ENCODE peak calls at places on chromosomes 16 and 17, in nine cellular contexts. K is NB4, Y is AG09309, Q is fibroblast of the aortic adventitia, T is psoas muscle, U is thoracic aorta, I is GM10248, W is fibroblast of mammary gland, G is IMR-90. Z is an unnamed sample.
A peak's percentile ranks its signal among the peaks of the same experiment; 100 is the strongest.

GRCh38 chr16:20747030-20747816 is 5.6 kb upstream of the THUMPD1 start:
- DNase-seq in K (peak; percentile 76), Y (no peak), Q (no peak), T (no peak), U (no peak), I (no peak), W (no peak), G (no peak), Z (no peak)

GRCh38 chr16:23557779-23558330 is 328 bp downstream of the UBFD1 start:
- DNase-seq in K (no peak), Y (peak; percentile 1), Q (peak; percentile 44), T (no peak), U (no peak), I (no peak), W (peak; percentile 56), G (peak; percentile 44), Z (no peak)

GRCh38 chr17:73349138-73349537 is 37.3 kb upstream of the CDC42EP4 start:
- DNase-seq in K (no peak), Y (no peak), Q (peak; percentile 32), T (no peak), U (no peak), I (no peak), W (no peak), G (no peak), Z (no peak)

GRCh38 chr16:89484088-89484501 is 6.3 kb downstream of the ANKRD11 start:
- DNase-seq in K (peak; percentile 38), Y (no peak), Q (no peak), T (no peak), U (no peak), I (no peak), W (no peak), G (no peak), Z (no peak)

GRCh38 chr17:63405741-63406261 is 40.3 kb downstream of the CYB561 start:
- DNase-seq in K (peak; percentile 75), Y (peak; percentile 71), Q (peak; percentile 86), T (no peak), U (no peak), I (peak; percentile 47), W (peak; percentile 93), G (peak; percentile 92), Z (peak; percentile 59)

GRCh38 chr17:7323731-7324437 is 5.3 kb downstream of the NEURL4 start:
- DNase-seq in K (peak; percentile 29), Y (no peak), Q (peak; percentile 31), T (peak; percentile 78), U (no peak), I (peak; percentile 78), W (peak; percentile 50), G (peak; percentile 17), Z (no peak)

GRCh38 chr16:69563605-69564580 is 1.9 kb upstream of the NFAT5 start:
- DNase-seq in K (peak; percentile 96), Y (no peak), Q (peak; percentile 27), T (no peak), U (no peak), I (peak; percentile 63), W (peak; percentile 38), G (peak; percentile 65), Z (no peak)

GRCh38 chr17:19876524-19877161 is 8.9 kb upstream of the ULK2 start:
- DNase-seq in K (peak; percentile 95), Y (no peak), Q (no peak), T (peak; percentile 71), U (no peak), I (no peak), W (no peak), G (no peak), Z (no peak)

GRCh38 chr17:71502443-71502842 is 618.4 kb upstream of the SOX9 start:
- DNase-seq in K (no peak), Y (no peak), Q (no peak), T (no peak), U (no peak), I (no peak), W (no peak), G (no peak), Z (no peak)

GRCh38 chr16:58614212-58614611 is 15.4 kb downstream of the CNOT1 start:
- DNase-seq in K (no peak), Y (peak; percentile 55), Q (peak; percentile 69), T (no peak), U (no peak), I (no peak), W (peak; percentile 90), G (peak; percentile 69), Z (no peak)

GRCh38 chr17:77471984-77472836 is 331.4 kb downstream of the SEC14L1 start:
- DNase-seq in K (peak; percentile 63), Y (no peak), Q (peak; percentile 94), T (peak; percentile 51), U (no peak), I (no peak), W (peak; percentile 71), G (peak; percentile 64), Z (no peak)

GRCh38 chr17:44804301-44805061 is 25.6 kb downstream of the GJC1 start:
- DNase-seq in K (no peak), Y (no peak), Q (no peak), T (peak; percentile 66), U (no peak), I (no peak), W (peak; percentile 72), G (no peak), Z (no peak)

GRCh38 chr17:28725166-28725659 is 820 bp downstream of the TLCD1 start:
- DNase-seq in K (peak; percentile 88), Y (no peak), Q (peak; percentile 51), T (no peak), U (no peak), I (no peak), W (peak; percentile 76), G (peak; percentile 65), Z (no peak)

GRCh38 chr16:46632778-46633733 is 11.9 kb upstream of the SHCBP1 start:
- DNase-seq in K (no peak), Y (no peak), Q (no peak), T (no peak), U (no peak), I (no peak), W (no peak), G (no peak), Z (no peak)

GRCh38 chr17:42266918-42267766 is 9.0 kb downstream of the STAT5B start:
- DNase-seq in K (peak; percentile 65), Y (peak; percentile 78), Q (peak; percentile 68), T (no peak), U (no peak), I (no peak), W (peak; percentile 95), G (peak; percentile 99), Z (peak; percentile 46)

GRCh38 chr16:87558682-87559081 is 43.6 kb upstream of the JPH3 start:
- DNase-seq in K (no peak), Y (no peak), Q (no peak), T (no peak), U (no peak), I (no peak), W (no peak), G (no peak), Z (no peak)
- TF ChIP-seq CTCF in K (no peak), Y (no peak), Q (no peak), T (no peak), U (no peak), I (no peak), W (no peak), G (no peak), Z (no peak)

GRCh38 chr16:72597938-72598337 is 426.0 kb upstream of the PMFBP1 start:
- DNase-seq in K (no peak), Y (no peak), Q (no peak), T (no peak), U (no peak), I (no peak), W (no peak), G (no peak), Z (no peak)

GRCh38 chr16:72598696-72599095 is 426.7 kb upstream of the PMFBP1 start:
- DNase-seq in K (no peak), Y (no peak), Q (no peak), T (no peak), U (no peak), I (no peak), W (no peak), G (no peak), Z (no peak)

DNA sequence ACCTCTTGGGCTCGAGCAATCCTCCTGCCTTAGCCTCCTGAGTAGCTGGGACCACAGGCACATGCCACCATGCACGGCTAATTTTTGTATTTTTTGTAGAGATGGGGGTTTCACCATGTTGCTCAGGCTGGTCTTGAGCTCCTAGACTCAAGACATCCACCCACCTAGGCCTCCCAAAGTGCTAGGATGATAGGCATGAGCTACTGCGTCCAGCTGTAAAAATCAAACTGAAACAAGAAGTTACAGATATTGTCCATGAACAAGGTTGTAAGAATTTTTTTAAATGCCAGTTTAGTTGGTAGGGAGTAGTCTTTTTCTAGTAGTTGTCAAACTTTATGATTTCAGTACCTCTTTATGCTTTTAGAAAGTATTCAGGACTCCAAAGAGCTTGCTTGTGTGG is 424.4 kb upstream of the PMFBP1 start:
- DNase-seq in K (no peak), Y (no peak), Q (no peak), T (no peak), U (no peak), I (no peak), W (no peak), G (no peak), Z (no peak)
- TF ChIP-seq CTCF in K (no peak), Y (no peak), Q (no peak), T (no peak), U (no peak), I (no peak), W (no peak), G (no peak), Z (no peak)

DNA sequence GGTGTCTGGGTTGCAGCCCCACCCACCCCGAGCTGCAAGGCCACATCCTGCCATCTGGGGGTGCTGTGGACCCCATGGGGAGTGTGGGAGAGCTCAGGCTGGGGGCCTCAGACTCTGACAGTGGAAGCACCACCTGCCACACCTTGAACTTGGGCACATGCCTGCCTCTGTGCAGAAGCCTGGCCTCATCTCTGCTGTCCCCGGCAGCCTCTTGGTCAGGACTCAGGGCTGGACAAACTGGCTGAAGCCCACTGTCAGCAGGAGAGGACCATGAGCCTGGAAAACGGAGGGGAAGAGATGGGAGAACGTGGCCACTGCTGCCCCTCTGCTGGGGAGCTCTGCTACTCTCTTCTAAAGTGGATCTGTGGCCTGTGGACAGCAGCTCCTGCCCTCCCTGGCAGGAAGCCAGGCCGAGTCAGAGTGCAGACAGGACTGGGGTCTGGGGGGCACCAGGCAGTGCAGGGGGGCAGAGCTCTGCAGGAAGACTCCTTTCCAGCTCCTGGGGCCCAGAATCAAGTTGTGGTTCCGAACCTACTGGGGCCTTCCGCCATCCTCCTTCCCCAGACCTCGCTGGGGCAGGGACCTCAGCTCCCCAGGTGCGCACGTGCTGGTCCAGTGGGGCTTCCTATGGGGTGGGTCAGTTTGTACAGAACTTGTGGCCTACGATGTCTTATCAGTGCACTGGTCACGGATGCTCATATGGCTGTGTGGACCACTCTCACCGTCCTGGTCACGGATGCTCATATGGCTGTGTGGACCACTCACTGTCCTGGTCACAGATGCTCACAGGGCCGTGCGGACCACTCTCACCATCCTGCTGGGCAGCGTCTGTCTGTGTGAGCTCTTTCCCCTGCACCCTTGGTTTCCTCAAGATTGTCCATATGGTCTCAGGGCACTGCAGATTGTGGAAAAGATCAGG is 207.7 kb downstream of the LAT start:
- DNase-seq in K (no peak), Y (no peak), Q (no peak), T (no peak), U (no peak), I (no peak), W (no peak), G (no peak), Z (no peak)
- TF ChIP-seq CTCF in K (peak; percentile 19), Y (peak; percentile 20), Q (peak; percentile 21), T (no peak), U (no peak), I (peak; percentile 23), W (peak; percentile 23), G (no peak), Z (peak; percentile 8)

DNA sequence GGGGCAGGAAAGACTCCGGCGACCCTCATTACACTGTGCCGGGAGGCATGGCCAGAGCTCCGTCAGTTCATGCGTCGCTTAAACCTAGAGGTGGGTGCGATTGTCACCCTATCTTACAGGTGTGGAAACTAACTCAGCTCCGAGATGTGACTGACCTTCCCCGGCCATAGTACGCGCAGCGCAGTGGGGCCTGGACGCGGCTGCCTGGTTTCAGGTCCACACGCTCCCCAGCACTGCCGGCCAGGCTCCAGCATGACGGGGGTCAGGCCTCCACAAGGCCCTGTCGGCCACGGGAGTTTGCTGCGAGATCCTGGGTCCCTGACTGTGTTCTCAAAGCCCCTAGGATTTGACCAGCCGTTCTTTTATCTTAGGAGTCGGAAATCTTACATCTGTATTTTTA is 34.4 kb downstream of the JPH3 start:
- DNase-seq in K (no peak), Y (no peak), Q (no peak), T (no peak), U (no peak), I (no peak), W (no peak), G (no peak), Z (no peak)
- TF ChIP-seq CTCF in K (no peak), Y (no peak), Q (no peak), T (no peak), U (no peak), I (no peak), W (no peak), G (no peak), Z (no peak)